ENCODE peak calls at places on chromosomes 1 and 21, in five cellular contexts. One of them, this sample, is unnamed.

GRCh38 chr1:74733616-74734484 is 898 bp downstream of the TYW3 start:
- DNase-seq in suprapubic skin: no peak
- DNase-seq in adrenal gland: peak; percentile 31
- DNase-seq in mesendoderm: peak; percentile 87
- DNase-seq in IMR-90: peak; percentile 77
- DNase-seq in this sample: peak; percentile 34

GRCh38 chr1:160901768-160902167 is 16.8 kb upstream of the ITLN1 start:
- DNase-seq in IMR-90: no peak
- DNase-seq in suprapubic skin: no peak
- DNase-seq in mesendoderm: no peak
- DNase-seq in adrenal gland: no peak
- DNase-seq in this sample: no peak

GRCh38 chr1:17545354-17545753 is 5.9 kb downstream of the ARHGEF10L start:
- DNase-seq in IMR-90: peak; percentile 77
- DNase-seq in suprapubic skin: no peak
- DNase-seq in mesendoderm: no peak
- DNase-seq in adrenal gland: no peak
- DNase-seq in this sample: no peak

GRCh38 chr1:59393211-59394180 is 96.6 kb downstream of the FGGY start:
- DNase-seq in mesendoderm: peak; percentile 56
- DNase-seq in adrenal gland: peak; percentile 69
- DNase-seq in suprapubic skin: no peak
- DNase-seq in IMR-90: peak; percentile 91
- DNase-seq in this sample: no peak

GRCh38 chr1:156417700-156418015 is 48.6 kb downstream of the RHBG start:
- DNase-seq in IMR-90: no peak
- DNase-seq in suprapubic skin: no peak
- DNase-seq in adrenal gland: no peak
- DNase-seq in mesendoderm: no peak
- DNase-seq in this sample: no peak

GRCh38 chr1:14755518-14756252 is 157.2 kb downstream of the KAZN start:
- DNase-seq in adrenal gland: no peak
- DNase-seq in suprapubic skin: no peak
- DNase-seq in IMR-90: no peak
- DNase-seq in mesendoderm: peak; percentile 76
- DNase-seq in this sample: no peak

GRCh38 chr1:224173523-224173922 is 9.5 kb upstream of the DEGS1 start:
- DNase-seq in adrenal gland: no peak
- DNase-seq in suprapubic skin: no peak
- DNase-seq in IMR-90: no peak
- DNase-seq in mesendoderm: no peak
- DNase-seq in this sample: no peak

GRCh38 chr1:116825400-116825734 is 71.1 kb downstream of the CD2 start:
- DNase-seq in adrenal gland: no peak
- DNase-seq in IMR-90: no peak
- DNase-seq in mesendoderm: no peak
- DNase-seq in suprapubic skin: no peak
- DNase-seq in this sample: peak; percentile 51

GRCh38 chr1:176073524-176074157 is 133.4 kb downstream of the COP1 start:
- DNase-seq in IMR-90: peak; percentile 72
- DNase-seq in mesendoderm: peak; percentile 83
- DNase-seq in adrenal gland: peak; percentile 57
- DNase-seq in suprapubic skin: no peak
- DNase-seq in this sample: peak; percentile 68

GRCh38 chr1:216005916-216006315 is 417.3 kb downstream of the USH2A start:
- DNase-seq in adrenal gland: no peak
- DNase-seq in mesendoderm: no peak
- DNase-seq in suprapubic skin: no peak
- DNase-seq in IMR-90: peak; percentile 71
- DNase-seq in this sample: no peak

GRCh38 chr21:25565272-25566199 is 41.7 kb downstream of the MRPL39 start:
- DNase-seq in mesendoderm: no peak
- DNase-seq in adrenal gland: no peak
- DNase-seq in suprapubic skin: no peak
- DNase-seq in IMR-90: no peak
- DNase-seq in this sample: no peak

GRCh38 chr1:168964478-168964877 is 142.0 kb upstream of the ATP1B1 start:
- DNase-seq in adrenal gland: no peak
- DNase-seq in mesendoderm: no peak
- DNase-seq in IMR-90: no peak
- DNase-seq in suprapubic skin: no peak
- DNase-seq in this sample: no peak

GRCh38 chr1:91685994-91686393 is 185.3 kb downstream of the CDC7 start:
- DNase-seq in IMR-90: no peak
- DNase-seq in suprapubic skin: no peak
- DNase-seq in adrenal gland: peak; percentile 67
- DNase-seq in mesendoderm: no peak
- DNase-seq in this sample: no peak

GRCh38 chr1:115166531-115167091 is 77.3 kb upstream of the TSPAN2 start:
- DNase-seq in IMR-90: peak; percentile 70
- DNase-seq in mesendoderm: peak; percentile 32
- DNase-seq in adrenal gland: no peak
- DNase-seq in suprapubic skin: no peak
- DNase-seq in this sample: no peak

GRCh38 chr1:153506831-153507413 is 28.9 kb downstream of the S100A6 start:
- DNase-seq in mesendoderm: no peak
- DNase-seq in IMR-90: peak; percentile 91
- DNase-seq in suprapubic skin: peak; percentile 84
- DNase-seq in adrenal gland: peak; percentile 95
- DNase-seq in this sample: no peak

GRCh38 chr1:3651011-3651938 is 1.0 kb upstream of the TP73 start:
- DNase-seq in adrenal gland: no peak
- DNase-seq in IMR-90: no peak
- DNase-seq in suprapubic skin: peak; percentile 64
- DNase-seq in mesendoderm: peak; percentile 66
- DNase-seq in this sample: no peak

GRCh38 chr1:158400901-158401300 is 1.6 kb upstream of the OR10T2 start:
- DNase-seq in suprapubic skin: no peak
- DNase-seq in IMR-90: no peak
- DNase-seq in mesendoderm: no peak
- DNase-seq in adrenal gland: no peak
- DNase-seq in this sample: no peak

GRCh38 chr1:59150537-59151386 is 146.1 kb upstream of the FGGY start:
- DNase-seq in mesendoderm: peak; percentile 65
- DNase-seq in suprapubic skin: peak; percentile 87
- DNase-seq in IMR-90: peak; percentile 100
- DNase-seq in adrenal gland: peak; percentile 96
- DNase-seq in this sample: peak; percentile 61

GRCh38 chr21:42063206-42063577 is 7.9 kb upstream of the UMODL1 start:
- DNase-seq in suprapubic skin: no peak
- DNase-seq in IMR-90: no peak
- DNase-seq in adrenal gland: no peak
- DNase-seq in mesendoderm: no peak
- DNase-seq in this sample: no peak

GRCh38 chr1:206911064-206911663 is 10.6 kb downstream of the FCMR start:
- DNase-seq in suprapubic skin: no peak
- DNase-seq in mesendoderm: peak; percentile 44
- DNase-seq in adrenal gland: peak; percentile 56
- DNase-seq in IMR-90: peak; percentile 78
- DNase-seq in this sample: no peak

GRCh38 chr1:242824435-242824834 is 299.9 kb upstream of the PLD5 start:
- DNase-seq in mesendoderm: peak; percentile 79
- DNase-seq in adrenal gland: no peak
- DNase-seq in IMR-90: no peak
- DNase-seq in suprapubic skin: no peak
- DNase-seq in this sample: no peak

GRCh38 chr1:59804301-59804700 is 10.4 kb upstream of the HOOK1 start:
- DNase-seq in adrenal gland: no peak
- DNase-seq in suprapubic skin: no peak
- DNase-seq in mesendoderm: no peak
- DNase-seq in IMR-90: no peak
- DNase-seq in this sample: no peak

GRCh38 chr1:185063719-185064118 is 18.4 kb downstream of the RNF2 start:
- DNase-seq in IMR-90: no peak
- DNase-seq in adrenal gland: no peak
- DNase-seq in mesendoderm: no peak
- DNase-seq in suprapubic skin: no peak
- DNase-seq in this sample: no peak

GRCh38 chr1:86551305-86551704 is 4.4 kb downstream of the CLCA4 start:
- DNase-seq in IMR-90: no peak
- DNase-seq in adrenal gland: no peak
- DNase-seq in mesendoderm: no peak
- DNase-seq in suprapubic skin: no peak
- DNase-seq in this sample: no peak

GRCh38 chr1:197776348-197777082 is 1.2 kb upstream of the DENND1B start:
- DNase-seq in mesendoderm: no peak
- DNase-seq in suprapubic skin: no peak
- DNase-seq in IMR-90: peak; percentile 93
- DNase-seq in adrenal gland: no peak
- DNase-seq in this sample: no peak

GRCh38 chr21:42468511-42469131 is 27.4 kb downstream of the RSPH1 start:
- DNase-seq in mesendoderm: peak; percentile 76
- DNase-seq in adrenal gland: no peak
- DNase-seq in IMR-90: no peak
- DNase-seq in suprapubic skin: no peak
- DNase-seq in this sample: no peak

GRCh38 chr1:219529116-219529515 is 83.8 kb downstream of the ZC3H11B start:
- DNase-seq in suprapubic skin: no peak
- DNase-seq in adrenal gland: no peak
- DNase-seq in IMR-90: no peak
- DNase-seq in mesendoderm: peak; percentile 55
- DNase-seq in this sample: no peak

GRCh38 chr1:76682152-76682551 is 185.1 kb upstream of the ST6GALNAC5 start:
- DNase-seq in suprapubic skin: no peak
- DNase-seq in adrenal gland: no peak
- DNase-seq in mesendoderm: peak; percentile 44
- DNase-seq in IMR-90: no peak
- DNase-seq in this sample: no peak

GRCh38 chr1:200896571-200897187 is 2.0 kb downstream of the INAVA start:
- DNase-seq in IMR-90: no peak
- DNase-seq in mesendoderm: peak; percentile 55
- DNase-seq in suprapubic skin: no peak
- DNase-seq in adrenal gland: no peak
- DNase-seq in this sample: no peak

GRCh38 chr1:90414201-90414600 is 302.9 kb downstream of the BARHL2 start:
- DNase-seq in suprapubic skin: no peak
- DNase-seq in adrenal gland: no peak
- DNase-seq in IMR-90: no peak
- DNase-seq in mesendoderm: no peak
- DNase-seq in this sample: no peak

GRCh38 chr1:24961961-24962861 is 32.1 kb upstream of the RUNX3 start:
- DNase-seq in mesendoderm: no peak
- DNase-seq in suprapubic skin: no peak
- DNase-seq in adrenal gland: no peak
- DNase-seq in IMR-90: no peak
- DNase-seq in this sample: no peak

GRCh38 chr1:43678940-43679339 is 28.4 kb upstream of the ST3GAL3 start:
- DNase-seq in adrenal gland: no peak
- DNase-seq in mesendoderm: no peak
- DNase-seq in IMR-90: no peak
- DNase-seq in suprapubic skin: no peak
- DNase-seq in this sample: no peak
- H3K36me3 ChIP-seq in adrenal gland: no peaks in the 10 kb centered on the region
- H3K36me3 ChIP-seq in mesendoderm: peaks cover 6% of the 10 kb centered on the region
- H3K36me3 ChIP-seq in IMR-90: peaks cover 56% of the 10 kb centered on the region
- H3K36me3 ChIP-seq in suprapubic skin: peaks cover 86% of the 10 kb centered on the region
- H3K36me3 ChIP-seq in this sample: no peaks in the 10 kb centered on the region

DNA sequence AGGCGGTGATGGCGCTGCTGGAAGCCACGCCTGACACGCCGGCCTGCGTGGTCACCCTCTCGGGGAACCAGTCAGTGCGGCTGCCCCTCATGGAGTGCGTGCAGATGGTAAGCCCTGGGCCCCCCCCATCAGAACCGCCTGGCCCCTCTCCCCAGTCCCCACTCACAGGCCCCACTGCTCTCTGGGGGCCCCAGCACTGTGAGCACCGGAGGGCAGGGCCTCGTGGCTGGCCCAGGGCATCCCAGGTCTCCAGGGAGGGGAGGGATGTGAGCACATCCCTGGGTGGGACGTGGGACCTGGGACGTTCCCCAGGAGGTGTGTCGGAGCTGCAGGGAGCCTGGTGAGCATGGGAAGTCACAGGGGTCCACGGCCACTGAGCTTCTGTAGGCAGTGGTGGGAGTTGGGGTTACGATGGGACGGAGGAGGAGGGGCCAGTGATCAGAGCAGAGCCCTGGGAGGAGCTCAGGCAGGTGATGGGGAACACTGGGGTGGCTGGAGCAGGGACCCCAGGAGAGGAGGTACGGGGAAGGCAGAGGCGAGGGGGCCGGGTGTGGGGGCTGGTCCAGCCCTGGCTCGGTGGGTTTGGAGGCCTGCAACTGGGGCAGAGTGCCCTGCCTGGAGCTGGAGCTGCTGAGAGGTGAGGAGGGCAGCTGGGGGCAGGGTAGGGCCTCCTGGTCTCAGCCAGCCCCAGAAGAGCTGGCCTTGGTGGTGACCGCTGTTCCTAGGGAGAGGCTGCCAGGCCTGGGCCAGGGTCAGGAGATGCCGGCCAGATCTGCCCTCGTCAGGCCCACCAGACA is 18.8 kb downstream of the PFKL start:
- DNase-seq in mesendoderm: no peak
- DNase-seq in suprapubic skin: no peak
- DNase-seq in adrenal gland: no peak
- DNase-seq in IMR-90: no peak
- DNase-seq in this sample: no peak
- H3K36me3 ChIP-seq in mesendoderm: no peaks in the 10 kb centered on the region
- H3K36me3 ChIP-seq in suprapubic skin: peaks cover 98% of the 10 kb centered on the region
- H3K36me3 ChIP-seq in adrenal gland: no peaks in the 10 kb centered on the region
- H3K36me3 ChIP-seq in IMR-90: peaks cover 72% of the 10 kb centered on the region
- H3K36me3 ChIP-seq in this sample: no peaks in the 10 kb centered on the region

GRCh38 chr1:29148656-29149491 is 25.2 kb upstream of the TMEM200B start:
- DNase-seq in IMR-90: no peak
- DNase-seq in adrenal gland: no peak
- DNase-seq in mesendoderm: no peak
- DNase-seq in suprapubic skin: no peak
- DNase-seq in this sample: no peak
- H3K36me3 ChIP-seq in IMR-90: peaks cover 60% of the 10 kb centered on the region
- H3K36me3 ChIP-seq in adrenal gland: no peaks in the 10 kb centered on the region
- H3K36me3 ChIP-seq in mesendoderm: peaks cover 29% of the 10 kb centered on the region
- H3K36me3 ChIP-seq in suprapubic skin: peaks cover 89% of the 10 kb centered on the region
- H3K36me3 ChIP-seq in this sample: peaks cover 62% of the 10 kb centered on the region

DNA sequence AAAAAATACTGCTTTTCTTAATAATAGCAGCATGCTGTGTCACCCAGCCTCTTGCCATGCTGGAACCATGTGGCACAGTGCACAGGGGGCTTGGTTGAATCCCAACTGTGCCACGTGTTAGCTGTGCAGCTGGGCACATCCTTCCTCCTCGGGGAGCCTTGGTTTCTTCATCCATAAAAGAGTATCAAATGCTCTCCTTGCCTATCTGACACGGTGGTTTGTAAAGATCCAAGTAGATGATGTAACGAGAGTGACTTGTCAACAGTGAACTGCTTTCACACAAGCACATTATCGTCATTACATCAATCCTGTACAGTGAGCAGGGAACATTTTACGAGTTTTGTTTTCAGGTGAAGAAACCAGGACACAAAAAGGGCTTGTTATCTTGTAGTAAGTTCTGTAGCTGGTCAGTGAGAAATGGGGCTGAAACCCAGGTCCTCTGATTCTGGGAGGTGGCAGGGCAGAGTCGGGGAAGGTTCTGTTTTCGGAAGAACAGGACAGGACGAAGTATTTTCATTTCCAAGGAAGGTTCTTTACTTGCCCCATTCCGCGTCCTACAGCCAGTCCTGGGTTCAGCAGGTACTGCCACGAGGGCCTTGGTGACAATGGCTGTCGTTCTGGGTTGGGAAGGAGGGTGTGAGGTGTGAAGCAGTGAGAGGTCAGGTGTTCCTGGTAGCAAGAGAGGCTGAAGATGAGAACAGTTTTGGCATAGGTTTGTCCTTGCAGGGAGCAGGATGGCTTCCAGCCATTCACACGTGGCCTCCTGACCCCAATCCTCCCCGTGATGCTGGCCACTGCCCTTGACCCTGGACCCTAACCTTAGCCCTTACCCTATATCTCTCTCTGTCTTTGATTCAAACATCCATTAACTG is 24.6 kb downstream of the VASH2 start:
- DNase-seq in mesendoderm: no peak
- DNase-seq in suprapubic skin: no peak
- DNase-seq in IMR-90: no peak
- DNase-seq in adrenal gland: no peak
- DNase-seq in this sample: no peak
- H3K36me3 ChIP-seq in mesendoderm: peaks cover 13% of the 10 kb centered on the region
- H3K36me3 ChIP-seq in suprapubic skin: no peaks in the 10 kb centered on the region
- H3K36me3 ChIP-seq in IMR-90: peaks cover 20% of the 10 kb centered on the region
- H3K36me3 ChIP-seq in adrenal gland: no peaks in the 10 kb centered on the region
- H3K36me3 ChIP-seq in this sample: no peaks in the 10 kb centered on the region

This sample was measured in BE2C.